ENCODE peak calls at places on chromosomes 11 and 22, in seven cellular contexts. A is breast epithelium; I is GM23248; Z is SJSA1; C is endodermal cell; Y is esophagus squamous epithelium; Q is CD8-positive, alpha-beta memory T cell. W is an unnamed sample. For H3K27me3, the result is how much of the 10 kb centered on the place peaks cover.

GRCh38 chr22:22882033-22882717 is 5.4 kb upstream of the IGLL5 start:
- DNase-seq in A (no peak), I (peak), Z (peak), C (peak), Y (no peak), Q (no peak), W (no peak)

GRCh38 chr11:118054712-118055640 is 21.9 kb upstream of the TMPRSS4 start:
- DNase-seq in A (no peak), I (no peak), Z (no peak), C (no peak), Y (no peak), Q (no peak), W (no peak)

GRCh38 chr11:62552931-62553838 is 6.6 kb upstream of the AHNAK start:
- DNase-seq in A (peak), I (peak), Z (peak), C (peak), Y (no peak), Q (peak), W (peak)

GRCh38 chr22:39994566-39995345 is at the start of gene FAM83F:
- DNase-seq in A (no peak), I (no peak), Z (no peak), C (peak), Y (no peak), Q (no peak), W (no peak)

GRCh38 chr11:94519478-94520084 is 7.3 kb downstream of the C11orf97 start:
- DNase-seq in A (no peak), I (peak), Z (no peak), C (no peak), Y (no peak), Q (no peak), W (peak)

GRCh38 chr11:96393753-96394348 is 4.0 kb downstream of the JRKL start:
- DNase-seq in A (no peak), I (peak), Z (no peak), C (no peak), Y (no peak), Q (no peak), W (peak)

GRCh38 chr11:18936002-18936673 is 3.1 kb downstream of the MRGPRX1 start:
- DNase-seq in A (no peak), I (no peak), Z (no peak), C (peak), Y (no peak), Q (no peak), W (no peak)

GRCh38 chr22:43561421-43562178 is 149.8 kb downstream of the MPPED1 start:
- DNase-seq in A (no peak), I (no peak), Z (no peak), C (no peak), Y (no peak), Q (no peak), W (no peak)

GRCh38 chr11:34564406-34564805 is 50.8 kb upstream of the ELF5 start:
- DNase-seq in A (no peak), I (peak), Z (no peak), C (peak), Y (no peak), Q (no peak), W (no peak)

GRCh38 chr22:16987822-16988221 is 20.2 kb downstream of the GAB4 start:
- DNase-seq in A (no peak), I (no peak), Z (no peak), C (no peak), Y (no peak), Q (no peak), W (no peak)

GRCh38 chr22:33018232-33018864 is 39.8 kb downstream of the SYN3 start:
- DNase-seq in A (no peak), I (peak), Z (peak), C (peak), Y (no peak), Q (no peak), W (peak)

GRCh38 chr11:129455756-129456436 is 80.2 kb downstream of the BARX2 start:
- DNase-seq in A (no peak), I (no peak), Z (no peak), C (no peak), Y (no peak), Q (no peak), W (no peak)

GRCh38 chr11:34432822-34433221 is 5.9 kb upstream of the CAT start:
- DNase-seq in A (no peak), I (no peak), Z (no peak), C (no peak), Y (no peak), Q (no peak), W (no peak)

GRCh38 chr11:20671856-20672546 is 2.6 kb downstream of the NELL1 start:
- DNase-seq in A (no peak), I (peak), Z (no peak), C (no peak), Y (no peak), Q (no peak), W (no peak)

GRCh38 chr22:46878549-46878948 is 116.1 kb downstream of the TBC1D22A start:
- DNase-seq in A (no peak), I (no peak), Z (no peak), C (no peak), Y (no peak), Q (no peak), W (no peak)

GRCh38 chr11:34086554-34087278 is 18.7 kb upstream of the NAT10 start:
- DNase-seq in A (no peak), I (peak), Z (no peak), C (no peak), Y (no peak), Q (no peak), W (no peak)

GRCh38 chr11:18540207-18541009 is 13.7 kb upstream of the TSG101 start:
- DNase-seq in A (no peak), I (peak), Z (no peak), C (no peak), Y (no peak), Q (no peak), W (peak)

GRCh38 chr11:43537831-43538230 is 142.7 kb upstream of the HSD17B12 start:
- DNase-seq in A (no peak), I (no peak), Z (no peak), C (peak), Y (no peak), Q (no peak), W (no peak)
- H3K27me3 ChIP-seq in A (under half), I (under half), Z (under half), C (under half), Y (under half), Q (under half), W (under half)

GRCh38 chr11:67408437-67409200 is 4.7 kb downstream of the TBC1D10C start:
- DNase-seq in A (no peak), I (no peak), Z (no peak), C (no peak), Y (no peak), Q (no peak), W (no peak)

GRCh38 chr11:67409261-67409666 is 5.4 kb downstream of the TBC1D10C start:
- DNase-seq in A (no peak), I (no peak), Z (no peak), C (no peak), Y (no peak), Q (peak), W (no peak)

GRCh38 chr11:67406969-67407699 is 3.3 kb downstream of the TBC1D10C start:
- DNase-seq in A (no peak), I (peak), Z (no peak), C (no peak), Y (no peak), Q (no peak), W (no peak)

GRCh38 chr11:67406420-67406968 is 2.6 kb downstream of the TBC1D10C start:
- DNase-seq in A (no peak), I (no peak), Z (no peak), C (no peak), Y (no peak), Q (no peak), W (no peak)

DNA sequence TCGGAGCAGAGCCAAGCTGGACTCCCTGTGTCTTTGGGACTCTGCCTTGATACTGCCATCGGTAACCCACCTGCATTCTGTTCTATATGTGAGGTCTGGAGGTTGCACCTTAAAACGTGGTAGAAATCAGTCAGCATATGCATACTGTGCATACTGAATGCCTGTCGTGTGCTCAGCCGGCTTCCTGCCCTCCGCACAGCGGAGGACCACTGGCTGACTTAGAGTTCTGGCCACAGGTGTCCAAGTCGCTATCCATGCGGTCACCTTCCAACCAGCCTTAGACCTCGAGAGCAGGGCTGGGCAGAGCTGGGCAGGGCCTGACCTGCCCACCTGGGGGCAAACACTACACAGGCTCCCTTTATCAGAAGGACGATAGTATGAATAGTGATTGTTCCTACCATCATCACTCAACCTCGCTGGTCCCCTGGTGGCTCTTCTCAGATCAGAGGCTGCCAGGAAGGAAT is 3.8 kb downstream of the TBC1D10C start:
- DNase-seq in A (no peak), I (no peak), Z (no peak), C (no peak), Y (no peak), Q (no peak), W (no peak)
- H3K27me3 ChIP-seq in A (under half), I (under half), Z (half or more), C (under half), Y (under half), Q (under half), W (under half)

GRCh38 chr11:133948711-133949110 is 8.1 kb downstream of the IGSF9B start:
- DNase-seq in A (no peak), I (no peak), Z (no peak), C (peak), Y (no peak), Q (no peak), W (no peak)
- H3K27me3 ChIP-seq in A (under half), I (under half), Z (under half), C (under half), Y (under half), Q (under half), W (under half)

GRCh38 chr22:48144318-48144717 is 1381.9 kb downstream of the TBC1D22A start:
- DNase-seq in A (no peak), I (no peak), Z (peak), C (no peak), Y (no peak), Q (no peak), W (no peak)
- H3K27me3 ChIP-seq in A (under half), I (under half), Z (under half), C (under half), Y (under half), Q (under half), W (under half)

DNA sequence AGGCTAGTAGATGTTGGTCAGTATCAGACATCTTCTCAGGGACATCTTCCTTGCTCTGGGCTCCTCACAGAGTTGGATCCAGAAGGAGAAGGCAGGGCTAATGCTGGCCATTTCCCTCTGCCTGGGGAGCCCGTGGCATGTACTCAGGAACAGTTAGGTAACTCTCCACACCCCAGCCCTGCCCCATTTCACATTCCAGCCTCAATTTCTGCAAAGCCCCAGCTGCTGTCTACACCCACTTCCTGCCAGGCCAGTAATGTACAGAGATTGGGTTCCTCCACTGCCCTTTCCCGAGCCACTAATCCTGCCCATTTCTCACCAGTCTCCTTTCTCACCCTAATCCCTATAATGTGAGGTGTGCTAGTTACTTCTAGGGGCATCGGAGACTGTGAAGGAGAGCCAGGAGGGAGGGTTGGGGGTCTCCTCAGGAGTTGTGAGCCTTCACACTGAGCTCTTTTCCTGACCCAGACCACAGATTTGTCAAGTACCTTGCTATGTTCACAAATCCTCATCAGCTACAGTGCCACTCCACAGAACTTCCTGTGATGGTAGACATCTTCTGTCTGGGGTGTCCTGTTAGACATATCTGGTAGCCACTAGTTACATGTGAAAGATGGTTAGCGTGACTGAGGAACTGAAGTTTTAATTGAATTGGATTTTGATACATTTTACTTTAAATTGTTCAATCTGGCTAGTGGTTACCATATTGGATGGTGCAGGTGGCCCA is 1.3 kb upstream of the SEC14L3 start:
- DNase-seq in A (no peak), I (no peak), Z (no peak), C (no peak), Y (no peak), Q (no peak), W (no peak)
- H3K27me3 ChIP-seq in A (under half), I (under half), Z (under half), C (under half), Y (under half), Q (under half), W (under half)

GRCh38 chr22:45284705-45285305 is at the start of gene UPK3A:
- DNase-seq in A (no peak), I (peak), Z (no peak), C (peak), Y (no peak), Q (peak), W (no peak)
- H3K27me3 ChIP-seq in A (under half), I (under half), Z (under half), C (under half), Y (under half), Q (under half), W (under half)

DNA sequence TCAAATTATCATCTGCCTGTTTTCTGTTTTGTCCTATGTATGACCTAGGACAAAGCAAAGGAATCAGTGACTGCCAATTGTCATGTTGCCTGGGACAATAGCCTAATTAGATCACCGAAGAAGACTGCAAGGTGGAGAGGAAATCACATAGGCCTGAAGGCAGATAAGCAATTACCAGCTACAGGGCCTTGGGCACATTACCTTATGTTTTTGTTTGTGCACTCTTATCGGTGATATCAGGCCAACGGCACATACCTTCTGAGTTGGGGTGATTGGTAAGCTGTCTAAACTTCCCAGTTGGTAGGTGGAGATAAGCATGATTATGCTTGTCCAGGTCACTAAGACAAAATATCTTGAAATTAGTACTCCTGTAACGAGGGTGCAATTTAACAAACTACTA is 58.1 kb upstream of the FAM181B start:
- DNase-seq in A (no peak), I (no peak), Z (no peak), C (no peak), Y (no peak), Q (no peak), W (no peak)
- H3K27me3 ChIP-seq in A (under half), I (under half), Z (under half), C (under half), Y (under half), Q (under half), W (under half)

DNA sequence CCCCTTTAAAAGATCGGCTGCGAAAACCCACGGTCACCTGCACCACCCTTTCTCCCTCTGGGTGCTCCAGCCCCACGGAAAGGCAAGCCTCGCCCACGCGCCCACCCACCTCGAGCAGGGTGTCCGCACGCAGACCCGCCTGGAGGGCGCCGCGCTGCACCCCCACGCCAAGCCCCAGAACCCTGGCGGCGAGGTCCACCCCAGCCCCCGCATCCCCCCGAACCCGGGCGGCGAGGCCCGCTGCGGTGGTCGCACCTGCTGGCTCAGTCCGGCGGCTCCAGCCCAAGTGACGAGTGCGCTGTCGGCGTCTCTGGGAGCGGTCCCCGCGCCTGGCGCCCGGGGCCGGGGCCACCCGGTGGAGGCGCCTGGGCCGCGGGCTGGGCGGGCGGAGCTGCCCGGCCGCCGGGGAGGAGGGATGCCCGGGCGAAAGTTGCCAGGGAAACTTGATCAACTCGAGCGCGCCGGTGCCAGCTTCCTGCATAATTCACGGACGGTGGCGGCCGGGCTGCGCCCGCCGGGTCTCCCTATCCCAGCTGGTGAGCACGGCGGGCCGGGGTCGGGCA is 1.1 kb downstream of the SHANK2 start:
- DNase-seq in A (peak), I (peak), Z (no peak), C (no peak), Y (no peak), Q (no peak), W (no peak)
- H3K27me3 ChIP-seq in A (under half), I (under half), Z (under half), C (half or more), Y (under half), Q (under half), W (under half)

GRCh38 chr22:49297871-49298721 is 529.6 kb downstream of the BRD1 start:
- DNase-seq in A (peak), I (no peak), Z (peak), C (peak), Y (no peak), Q (no peak), W (no peak)
- H3K27me3 ChIP-seq in A (under half), I (under half), Z (under half), C (under half), Y (under half), Q (under half), W (under half)

GRCh38 chr11:11000546-11001283 is 142.9 kb upstream of the ZBED5 start:
- DNase-seq in A (no peak), I (no peak), Z (no peak), C (peak), Y (no peak), Q (no peak), W (no peak)
- H3K27me3 ChIP-seq in A (under half), I (under half), Z (under half), C (under half), Y (under half), Q (under half), W (under half)

W was measured in fibroblast of lung.